ENCODE peak calls at places on chromosomes 5 and 9, in four cellular contexts. S, O, H and P are unnamed samples.

GRCh38 chr5:1877434-1878049 is 5.2 kb downstream of the IRX4 start:
- DNase-seq in S (no peak), O (no peak), H (no peak), P (no peak)

GRCh38 chr9:103904242-103904641 is 189.9 kb upstream of the SMC2 start:
- DNase-seq in S (no peak), O (no peak), H (no peak), P (no peak)

GRCh38 chr9:94920439-94920951 is 194.0 kb downstream of the AOPEP start:
- DNase-seq in S (no peak), O (no peak), H (peak; percentile 81), P (peak; percentile 49)

GRCh38 chr5:95621839-95622629 is 2.1 kb downstream of the GPR150 start:
- DNase-seq in S (no peak), O (no peak), H (no peak), P (no peak)

GRCh38 chr5:1199649-1200494 is 1.5 kb upstream of the SLC6A19 start:
- DNase-seq in S (no peak), O (peak; percentile 86), H (no peak), P (no peak)

GRCh38 chr9:9998491-9999287 is 614.1 kb downstream of the PTPRD start:
- DNase-seq in S (peak; percentile 9), O (no peak), H (no peak), P (no peak)

GRCh38 chr5:154358410-154359221 is 87.2 kb upstream of the SAP30L start:
- DNase-seq in S (no peak), O (no peak), H (no peak), P (no peak)

GRCh38 chr9:115883467-115884329 is 269.9 kb upstream of the PAPPA start:
- DNase-seq in S (peak; percentile 66), O (no peak), H (no peak), P (no peak)

GRCh38 chr5:138533973-138534941 is 8.8 kb downstream of the ETF1 start:
- DNase-seq in S (no peak), O (no peak), H (no peak), P (no peak)

GRCh38 chr5:120624021-120624563 is 160.0 kb downstream of the PRR16 start:
- DNase-seq in S (no peak), O (no peak), H (no peak), P (no peak)

GRCh38 chr5:75331-76320 is 16.3 kb upstream of the PLEKHG4B start:
- DNase-seq in S (no peak), O (peak; percentile 19), H (no peak), P (no peak)

GRCh38 chr9:12666813-12667212 is 26.4 kb upstream of the TYRP1 start:
- DNase-seq in S (no peak), O (no peak), H (no peak), P (no peak)

GRCh38 chr5:21665525-21665924 is 1187.6 kb downstream of the CDH12 start:
- DNase-seq in S (no peak), O (no peak), H (no peak), P (no peak)

GRCh38 chr9:97570899-97571298 is 62.3 kb downstream of the TSTD2 start:
- DNase-seq in S (no peak), O (no peak), H (peak; percentile 62), P (no peak)

GRCh38 chr5:32261198-32261597 is 51.5 kb downstream of the MTMR12 start:
- DNase-seq in S (no peak), O (no peak), H (no peak), P (no peak)

GRCh38 chr9:101247297-101247696 is 137.5 kb downstream of the BAAT start:
- DNase-seq in S (no peak), O (no peak), H (no peak), P (no peak)

GRCh38 chr9:87796232-87796631 is 70.3 kb downstream of the CTSL start:
- DNase-seq in S (no peak), O (no peak), H (no peak), P (no peak)

GRCh38 chr9:78047106-78047505 is 15.5 kb upstream of the GNAQ start:
- DNase-seq in S (no peak), O (no peak), H (no peak), P (no peak)

GRCh38 chr9:88990721-88991065 is 575 bp upstream of the S1PR3 start:
- DNase-seq in S (no peak), O (no peak), H (no peak), P (no peak)

GRCh38 chr5:172744106-172745104 is 26.6 kb downstream of the DUSP1 start:
- DNase-seq in S (no peak), O (no peak), H (peak; percentile 82), P (no peak)

GRCh38 chr9:119556129-119556875 is 187.1 kb upstream of the BRINP1 start:
- DNase-seq in S (peak; percentile 47), O (peak; percentile 84), H (peak; percentile 88), P (peak; percentile 37)

GRCh38 chr9:618478-618877 is 223.0 kb upstream of the DMRT1 start:
- DNase-seq in S (peak; percentile 46), O (no peak), H (no peak), P (no peak)

GRCh38 chr5:54363669-54364068 is 53.3 kb upstream of the ARL15 start:
- DNase-seq in S (peak; percentile 60), O (no peak), H (no peak), P (no peak)

GRCh38 chr9:117772960-117773359 is 68.8 kb downstream of the TLR4 start:
- DNase-seq in S (peak; percentile 53), O (peak; percentile 65), H (no peak), P (no peak)

GRCh38 chr5:54217826-54218503 is 92.4 kb downstream of the ARL15 start:
- DNase-seq in S (peak; percentile 42), O (peak; percentile 53), H (no peak), P (no peak)

GRCh38 chr5:152297866-152298265 is 107.2 kb downstream of the NMUR2 start:
- DNase-seq in S (peak; percentile 19), O (no peak), H (no peak), P (no peak)

GRCh38 chr5:71974622-71975021 is 132.7 kb upstream of the MAP1B start:
- DNase-seq in S (peak; percentile 55), O (no peak), H (no peak), P (no peak)
- H3K27ac ChIP-seq in S (no peak overlapping the region), O (no peak overlapping the region), H (peak overlapping the region; percentile 63), P (peak overlapping the region; percentile 4)

GRCh38 chr9:127767909-127768331 is 10.5 kb downstream of the SH2D3C start:
- DNase-seq in S (no peak), O (no peak), H (no peak), P (no peak)

GRCh38 chr9:127762111-127762676 is 16.3 kb downstream of the SH2D3C start:
- DNase-seq in S (no peak), O (no peak), H (peak; percentile 73), P (no peak)

GRCh38 chr9:127767405-127767804 is 11.1 kb downstream of the SH2D3C start:
- DNase-seq in S (no peak), O (no peak), H (no peak), P (no peak)

GRCh38 chr9:127763918-127764384 is 14.5 kb downstream of the SH2D3C start:
- DNase-seq in S (no peak), O (peak; percentile 76), H (peak; percentile 79), P (no peak)

DNA sequence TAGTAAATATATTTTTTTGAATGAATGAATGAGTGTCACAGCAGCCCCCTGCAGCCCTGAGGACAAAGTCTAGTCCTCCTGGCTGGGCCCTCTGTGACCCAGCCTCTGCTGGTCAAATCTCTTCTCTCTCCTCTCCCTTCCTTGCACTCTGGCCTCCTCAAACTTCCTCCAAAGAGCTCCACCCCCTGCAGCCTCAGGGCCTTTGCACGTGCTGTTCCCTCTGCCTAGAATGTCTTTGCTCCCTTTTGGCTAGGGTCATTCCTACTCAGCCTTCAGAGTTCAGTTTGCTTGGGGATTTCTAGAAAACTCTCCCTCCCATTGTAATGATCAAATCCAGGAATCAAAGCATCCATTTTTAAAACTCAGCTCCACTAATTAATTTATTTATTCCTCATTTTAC is 13.0 kb downstream of the SH2D3C start:
- DNase-seq in S (no peak), O (no peak), H (no peak), P (no peak)
- TF ChIP-seq CTCF in S (no peak), O (no peak), H (no peak), P (no peak)

GRCh38 chr5:55440188-55440646 is 94.5 kb downstream of the PLPP1 start:
- DNase-seq in S (peak; percentile 69), O (no peak), H (no peak), P (no peak)
- H3K27ac ChIP-seq in S (no peak overlapping the region), O (peak overlapping the region; percentile 64), H (no peak overlapping the region), P (peak overlapping the region; percentile 86)

DNA sequence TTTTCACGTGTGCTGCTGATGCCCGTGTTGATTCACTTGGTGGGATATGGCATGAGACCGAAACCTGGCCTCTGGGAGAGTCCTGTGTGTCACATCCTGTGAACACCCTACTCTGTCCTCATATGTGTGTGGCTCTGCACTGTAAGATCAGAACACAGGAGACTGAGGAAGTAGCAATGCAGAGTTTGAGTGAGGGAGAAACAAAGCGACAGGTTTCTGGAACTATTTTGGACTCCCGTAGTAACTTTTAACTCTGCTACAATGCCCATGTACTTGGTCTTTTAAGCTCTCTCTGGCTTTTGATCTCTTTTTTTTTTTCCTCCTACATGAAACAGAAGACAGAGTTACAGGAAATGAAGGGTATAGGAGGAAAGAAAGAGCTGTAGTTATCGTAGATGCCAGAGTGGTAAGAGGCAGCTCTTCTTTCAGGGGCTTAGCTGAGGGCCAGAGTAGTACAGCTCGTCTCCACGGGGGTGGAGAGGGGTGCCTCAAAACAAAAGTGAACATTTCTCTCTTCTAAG is 26.6 kb downstream of the GRAMD2B start:
- DNase-seq in S (peak; percentile 98), O (peak; percentile 76), H (no peak), P (no peak)
- TF ChIP-seq CTCF in S (no peak), O (no peak), H (no peak), P (no peak)